ENCODE peak calls at places on chromosomes 1 and 21, in ten cellular contexts. L is astrocyte of the hippocampus; A is stimulated activated CD8-positive, alpha-beta memory T cell treated with anti-CD3 and anti-CD28 coated beads, Interleukin-4, amount 100 ng/mL, for 1 hour; P is memory B cell; S is T-helper 2 cell; U is GM23338; G is DMS79 treated with DMSO at 0.1 percent for 48 hours; Y is EH; R is CD8-positive, alpha-beta T cell; K is stimulated activated CD4-positive, alpha-beta T cell treated with anti-CD3 and anti-CD28 coated beads, Interleukin-12 subunit alpha, Interleukin-12 subunit beta, amount 100 ng/mL, for 48 hours. O is an unnamed sample.

GRCh38 chr1:8318436-8318835 is 522 bp downstream of the SLC45A1 start:
- DNase-seq in L (peak), A (no peak), P (no peak), S (no peak), U (no peak), G (peak), Y (peak), R (no peak), K (no peak), O (no peak)

GRCh38 chr1:169885207-169885606 is 8.5 kb downstream of the SCYL3 start:
- DNase-seq in L (no peak), A (no peak), P (no peak), S (no peak), U (no peak), G (no peak), Y (no peak), R (no peak), K (no peak), O (no peak)

GRCh38 chr21:45208627-45208951 is 79.1 kb downstream of the POFUT2 start:
- DNase-seq in L (peak), A (no peak), P (no peak), S (peak), U (no peak), G (peak), Y (peak), R (no peak), K (no peak), O (no peak)

GRCh38 chr1:3735683-3736070 is 16.6 kb upstream of the CCDC27 start:
- DNase-seq in L (no peak), A (no peak), P (no peak), S (no peak), U (no peak), G (no peak), Y (no peak), R (no peak), K (no peak), O (no peak)

GRCh38 chr1:8351693-8352470 is 34.0 kb downstream of the SLC45A1 start:
- DNase-seq in L (peak), A (no peak), P (peak), S (no peak), U (peak), G (no peak), Y (peak), R (no peak), K (no peak), O (no peak)

GRCh38 chr1:224786533-224787249 is 142.8 kb upstream of the DNAH14 start:
- DNase-seq in L (peak), A (no peak), P (no peak), S (no peak), U (no peak), G (no peak), Y (peak), R (no peak), K (no peak), O (no peak)

GRCh38 chr1:116377564-116378529 is 4.8 kb downstream of the ATP1A1 start:
- DNase-seq in L (peak), A (no peak), P (peak), S (peak), U (no peak), G (peak), Y (peak), R (peak), K (no peak), O (peak)

GRCh38 chr1:9689011-9689706 is 37.6 kb downstream of the PIK3CD start:
- DNase-seq in L (peak), A (peak), P (peak), S (peak), U (peak), G (peak), Y (peak), R (peak), K (peak), O (peak)

GRCh38 chr1:116910379-116911165 is 856 bp downstream of the PTGFRN start:
- DNase-seq in L (peak), A (no peak), P (no peak), S (peak), U (peak), G (peak), Y (peak), R (peak), K (peak), O (no peak)